ENCODE peak calls at places on chromosomes 4 and X, in five cellular contexts. D is GM12878, P is astrocyte, U is colonic mucosa, K is choroid plexus epithelial cell. M is an unnamed sample.

GRCh38 chrX:132077414-132077813 is 50.4 kb downstream of the FRMD7 start:
- DNase-seq in D (no peak), P (no peak), K (no peak), U (no peak), M (no peak)

GRCh38 chrX:50594788-50595187 is 124.2 kb upstream of the DGKK start:
- DNase-seq in U (no peak), P (no peak), D (no peak), K (no peak), M (no peak)

GRCh38 chr4:113845138-113845537 is 83.6 kb upstream of the CAMK2D start:
- DNase-seq in D (no peak), U (no peak), P (no peak), K (peak), M (no peak)

GRCh38 chr4:181946902-181947301 is 296.3 kb upstream of the TENM3 start:
- DNase-seq in P (no peak), D (no peak), K (no peak), U (no peak), M (no peak)

GRCh38 chr4:110904435-110905050 is 281.7 kb upstream of the PITX2 start:
- DNase-seq in P (no peak), D (no peak), K (no peak), U (no peak), M (peak)

GRCh38 chr4:171891038-171891437 is 77.8 kb downstream of the GALNTL6 start:
- DNase-seq in U (no peak), K (peak), P (no peak), D (no peak), M (no peak)

GRCh38 chr4:37073226-37073840 is 171.2 kb upstream of the NWD2 start:
- DNase-seq in P (no peak), K (no peak), D (peak), U (no peak), M (no peak)

GRCh38 chr4:183180621-183181020 is 81.6 kb downstream of the WWC2 start:
- DNase-seq in K (no peak), P (no peak), D (no peak), U (no peak), M (no peak)

GRCh38 chr4:6548201-6548881 is 26.6 kb upstream of the MAN2B2 start:
- DNase-seq in K (peak), U (no peak), D (no peak), P (no peak), M (peak)

GRCh38 chr4:147786031-147786430 is 54.1 kb downstream of the ARHGAP10 start:
- DNase-seq in U (no peak), D (no peak), P (no peak), K (peak), M (no peak)

GRCh38 chr4:77921701-77922100 is 59.1 kb downstream of the MRPL1 start:
- DNase-seq in D (no peak), K (peak), U (no peak), P (peak), M (peak)

GRCh38 chr4:157459789-157460188 is 239.3 kb downstream of the GRIA2 start:
- DNase-seq in P (no peak), K (no peak), D (no peak), U (no peak), M (no peak)

GRCh38 chr4:116386856-116387255 is 698.5 kb downstream of the TRAM1L1 start:
- DNase-seq in D (no peak), U (no peak), K (no peak), P (peak), M (no peak)

GRCh38 chrX:49071877-49072711 is 1.7 kb downstream of the PRAF2 start:
- DNase-seq in K (peak), P (peak), U (peak), D (no peak), M (peak)

GRCh38 chrX:1493877-1494510 is 41.3 kb upstream of the ASMTL start:
- DNase-seq in P (no peak), U (no peak), K (no peak), D (no peak), M (no peak)

GRCh38 chr4:60737858-60738257 is 462.3 kb upstream of the ADGRL3 start:
- DNase-seq in U (no peak), K (peak), D (no peak), P (no peak), M (peak)

GRCh38 chr4:163673848-163674702 is 179.6 kb downstream of the TMA16 start:
- DNase-seq in D (no peak), K (no peak), U (no peak), P (no peak), M (no peak)

GRCh38 chr4:41204400-41204978 is 9.9 kb downstream of the APBB2 start:
- DNase-seq in P (peak), K (peak), U (no peak), D (no peak), M (peak)

GRCh38 chrX:1249101-1249887 is 19.3 kb upstream of the CSF2RA start:
- DNase-seq in P (no peak), U (peak), D (peak), K (peak), M (peak)

DNA sequence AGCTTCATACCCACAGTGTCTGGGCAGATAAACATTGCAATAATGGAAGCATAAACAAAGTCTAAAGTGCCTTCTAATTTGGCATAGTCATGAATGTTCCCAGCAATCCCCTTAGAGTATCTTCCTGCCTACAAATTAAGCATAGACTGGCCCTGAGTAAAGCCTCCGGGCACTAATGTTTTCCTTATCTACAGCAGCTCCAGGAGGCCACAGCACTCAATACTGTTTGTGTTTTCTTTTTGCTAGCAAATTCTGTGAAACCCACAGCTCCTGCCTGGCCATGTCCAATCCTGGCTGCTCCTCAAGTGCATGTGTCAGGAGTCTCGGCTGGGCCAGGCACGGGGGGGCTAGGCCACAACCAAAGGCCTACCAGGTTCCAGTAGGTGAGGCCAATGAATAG is 102.7 kb upstream of the TBC1D9 start:
- DNase-seq in U (no peak), K (peak), D (no peak), P (peak), M (no peak)
- H3K4me3 ChIP-seq in U (no peak), K (no peak), D (no peak), P (no peak), M (no peak)

DNA sequence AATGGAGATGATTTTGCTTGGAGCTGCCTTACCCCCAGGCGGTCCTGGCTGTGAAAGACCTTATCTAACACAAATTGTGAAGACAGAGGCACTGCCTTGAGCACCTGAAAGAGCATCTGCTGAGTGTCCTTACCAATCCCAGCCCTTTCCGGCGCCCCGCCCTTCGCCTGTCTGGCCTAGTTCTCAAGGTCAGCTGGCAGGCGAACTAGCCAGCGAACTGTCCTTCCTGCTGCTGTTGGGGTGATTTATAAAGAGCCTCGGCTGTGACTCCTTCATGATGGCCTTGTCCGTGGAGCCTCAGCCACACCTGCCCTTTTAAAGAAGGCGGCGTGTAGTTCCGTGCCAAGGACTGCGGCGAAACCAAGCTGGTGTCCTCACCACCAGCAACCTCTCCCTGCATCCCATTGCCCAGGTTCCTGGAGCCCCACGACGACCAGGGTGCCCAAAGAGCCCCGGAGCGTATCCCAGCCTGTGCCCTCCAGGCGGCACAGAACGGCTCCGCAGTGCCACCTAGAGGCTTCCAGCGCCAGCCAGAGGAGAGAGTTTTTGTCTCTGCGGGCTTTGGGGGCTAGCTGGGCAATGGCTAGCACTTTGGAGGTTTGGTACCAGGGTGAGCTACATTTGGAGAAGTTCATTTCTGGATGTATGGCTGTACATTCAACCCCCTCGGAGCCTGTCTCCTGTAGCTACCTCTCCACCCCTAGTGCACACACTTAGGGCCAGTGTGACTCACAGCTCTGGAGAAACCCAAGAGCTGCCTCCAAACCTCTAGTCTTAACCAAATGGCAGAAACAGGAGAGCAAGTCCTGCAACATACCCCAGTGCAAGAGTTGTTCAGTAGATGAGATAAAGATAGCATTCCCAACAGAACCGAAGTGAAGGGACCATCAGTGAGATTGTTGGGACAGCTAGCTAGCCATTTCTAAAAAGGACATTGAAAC is 36.8 kb upstream of the VMA21 start:
- DNase-seq in D (no peak), U (peak), K (peak), P (no peak), M (peak)
- H3K4me3 ChIP-seq in D (no peak), U (no peak), K (no peak), P (no peak), M (no peak)

DNA sequence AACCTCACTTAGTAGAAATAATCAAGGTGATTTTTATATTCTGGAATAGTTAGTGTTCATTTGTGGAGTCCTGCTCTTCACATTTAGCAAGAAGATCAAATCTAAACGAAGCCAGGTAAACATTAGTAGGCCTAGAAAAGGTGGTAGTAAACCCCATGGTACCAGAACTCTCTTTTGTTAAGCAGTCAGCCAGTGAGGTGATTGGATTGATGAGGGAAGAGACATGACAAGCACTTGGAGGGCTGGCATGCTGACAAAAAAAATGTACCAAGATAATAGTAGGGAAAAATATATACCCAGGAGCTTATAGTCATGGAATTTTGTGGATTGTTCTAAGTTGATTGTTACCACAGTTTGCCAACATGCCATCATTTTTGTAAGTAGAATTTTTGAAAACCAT is 163.8 kb downstream of the BANK1 start:
- DNase-seq in K (no peak), U (no peak), P (peak), D (no peak), M (no peak)
- H3K4me3 ChIP-seq in K (no peak), U (no peak), P (no peak), D (no peak), M (no peak)

GRCh38 chrX:33204889-33205288 is 6.5 kb downstream of the DMD start:
- DNase-seq in P (no peak), K (peak), U (no peak), D (no peak), M (peak)
- H3K4me3 ChIP-seq in P (no peak), K (peak), U (no peak), D (no peak), M (no peak)

GRCh38 chr4:140253556-140254027 is 99.6 kb upstream of the MAML3 start:
- DNase-seq in P (no peak), K (no peak), U (no peak), D (no peak), M (no peak)
- H3K4me3 ChIP-seq in P (no peak), K (peak), U (peak), D (no peak), M (no peak)

GRCh38 chrX:75155830-75156525 is at the start of gene ABCB7:
- DNase-seq in P (peak), U (peak), K (peak), D (peak), M (peak)
- H3K4me3 ChIP-seq in P (peak), U (peak), K (peak), D (peak), M (peak)

GRCh38 chr4:74397748-74398426 is 32.9 kb downstream of the EREG start:
- DNase-seq in K (no peak), P (no peak), D (no peak), U (no peak), M (peak)
- H3K4me3 ChIP-seq in K (no peak), P (no peak), D (peak), U (peak), M (peak)

GRCh38 chrX:40082447-40083119 is 15.2 kb downstream of the BCOR start:
- DNase-seq in P (no peak), D (no peak), K (no peak), U (no peak), M (no peak)
- H3K4me3 ChIP-seq in P (no peak), D (no peak), K (no peak), U (no peak), M (peak)

M was measured in fibroblast of villous mesenchyme.